ENCODE peak calls at places on chromosomes 13 and 19, in four cellular contexts. W, E, H and X are unnamed samples.

GRCh38 chr13:19062801-19063200 is 118.8 kb downstream of the TUBA3C start:
- DNase-seq in W (no peak), E (no peak), H (no peak), X (no peak)

GRCh38 chr19:12948597-12949362 is 3.1 kb downstream of the RAD23A start:
- DNase-seq in W (no peak), E (no peak), H (no peak), X (no peak)

GRCh38 chr19:47227347-47228167 is 3.4 kb downstream of the BBC3 start:
- DNase-seq in W (peak; percentile 54), E (peak; percentile 68), H (peak; percentile 87), X (peak; percentile 27)

GRCh38 chr19:40110570-40110969 is 19.8 kb upstream of the ZNF780A start:
- DNase-seq in W (no peak), E (no peak), H (no peak), X (no peak)

GRCh38 chr19:13598098-13598497 is 91.8 kb upstream of the CACNA1A start:
- DNase-seq in W (no peak), E (no peak), H (no peak), X (no peak)

GRCh38 chr19:43682824-43683661 is 13.1 kb upstream of the PLAUR start:
- DNase-seq in W (no peak), E (no peak), H (no peak), X (no peak)

GRCh38 chr19:49688531-49689132 is 762 bp upstream of the ADM5 start:
- DNase-seq in W (no peak), E (no peak), H (no peak), X (no peak)

GRCh38 chr19:33818426-33818825 is 21.8 kb downstream of the KCTD15 start:
- DNase-seq in W (no peak), E (no peak), H (no peak), X (no peak)

GRCh38 chr19:3061214-3062161 is 807 bp downstream of the TLE5 start:
- DNase-seq in W (peak; percentile 65), E (no peak), H (peak; percentile 83), X (peak; percentile 60)

GRCh38 chr19:11538232-11539036 is at the start of gene CNN1:
- DNase-seq in W (no peak), E (no peak), H (no peak), X (no peak)

GRCh38 chr19:43895727-43896126 is 39.4 kb downstream of the ZNF45 start:
- DNase-seq in W (no peak), E (no peak), H (no peak), X (no peak)

GRCh38 chr19:41617941-41618730 is 8.7 kb downstream of the CEACAM4 start:
- DNase-seq in W (no peak), E (no peak), H (no peak), X (no peak)

GRCh38 chr19:1070931-1071791 is 4.2 kb downstream of the ARHGAP45 start:
- DNase-seq in W (no peak), E (no peak), H (no peak), X (no peak)

GRCh38 chr13:47332149-47332548 is 435.3 kb upstream of the HTR2A start:
- DNase-seq in W (no peak), E (no peak), H (no peak), X (no peak)

GRCh38 chr13:105587786-105588185 is 947.7 kb downstream of the EFNB2 start:
- DNase-seq in W (no peak), E (peak; percentile 84), H (no peak), X (no peak)

GRCh38 chr19:416416-416815 is 7.5 kb upstream of the C2CD4C start:
- DNase-seq in W (no peak), E (no peak), H (no peak), X (no peak)

GRCh38 chr19:32339988-32340874 is 5.2 kb upstream of the ZNF507 start:
- DNase-seq in W (peak; percentile 14), E (no peak), H (peak; percentile 44), X (no peak)

GRCh38 chr19:55467236-55468053 is 2.9 kb upstream of the C19orf85 start:
- DNase-seq in W (peak; percentile 69), E (peak; percentile 38), H (peak; percentile 63), X (peak; percentile 50)

GRCh38 chr13:110944968-110945952 is 30.4 kb upstream of the ANKRD10 start:
- DNase-seq in W (no peak), E (no peak), H (no peak), X (no peak)

GRCh38 chr19:7692417-7693088 is 9.4 kb downstream of the FCER2 start:
- DNase-seq in W (peak; percentile 45), E (no peak), H (no peak), X (no peak)

GRCh38 chr19:843180-843835 is 2.5 kb downstream of the PRTN3 start:
- DNase-seq in W (no peak), E (no peak), H (no peak), X (no peak)

GRCh38 chr19:45615795-45616708 is 14.0 kb upstream of the GPR4 start:
- DNase-seq in W (peak; percentile 66), E (peak; percentile 71), H (peak; percentile 96), X (peak; percentile 72)

GRCh38 chr13:96771501-96772367 is 222.5 kb downstream of the OXGR1 start:
- DNase-seq in W (no peak), E (no peak), H (peak; percentile 68), X (no peak)

GRCh38 chr13:97238883-97239282 is 16.8 kb downstream of the MBNL2 start:
- DNase-seq in W (no peak), E (no peak), H (no peak), X (no peak)

GRCh38 chr13:88196106-88196505 is 524.9 kb downstream of the SLITRK5 start:
- DNase-seq in W (no peak), E (no peak), H (peak; percentile 13), X (no peak)

GRCh38 chr13:23985060-23985459 is 87.8 kb upstream of the C1QTNF9B start:
- DNase-seq in W (no peak), E (peak; percentile 26), H (no peak), X (no peak)

GRCh38 chr13:52665325-52665724 is 12.7 kb downstream of the SUGT1 start:
- DNase-seq in W (no peak), E (peak; percentile 37), H (peak; percentile 20), X (no peak)

GRCh38 chr13:113609616-113610015 is 25.1 kb downstream of the TFDP1 start:
- DNase-seq in W (no peak), E (no peak), H (no peak), X (no peak)
- H3K4me3 ChIP-seq in W (no peak overlapping the region), E (no peak overlapping the region), H (no peak overlapping the region), X (no peak overlapping the region)

GRCh38 chr13:98328511-98328910 is 151.4 kb upstream of the RNF113B start:
- DNase-seq in W (no peak), E (no peak), H (no peak), X (no peak)
- H3K4me1 ChIP-seq in W (no peaks in the 10 kb centered on the region), E (no peaks in the 10 kb centered on the region), H (no peaks in the 10 kb centered on the region), X (no peaks in the 10 kb centered on the region)

DNA sequence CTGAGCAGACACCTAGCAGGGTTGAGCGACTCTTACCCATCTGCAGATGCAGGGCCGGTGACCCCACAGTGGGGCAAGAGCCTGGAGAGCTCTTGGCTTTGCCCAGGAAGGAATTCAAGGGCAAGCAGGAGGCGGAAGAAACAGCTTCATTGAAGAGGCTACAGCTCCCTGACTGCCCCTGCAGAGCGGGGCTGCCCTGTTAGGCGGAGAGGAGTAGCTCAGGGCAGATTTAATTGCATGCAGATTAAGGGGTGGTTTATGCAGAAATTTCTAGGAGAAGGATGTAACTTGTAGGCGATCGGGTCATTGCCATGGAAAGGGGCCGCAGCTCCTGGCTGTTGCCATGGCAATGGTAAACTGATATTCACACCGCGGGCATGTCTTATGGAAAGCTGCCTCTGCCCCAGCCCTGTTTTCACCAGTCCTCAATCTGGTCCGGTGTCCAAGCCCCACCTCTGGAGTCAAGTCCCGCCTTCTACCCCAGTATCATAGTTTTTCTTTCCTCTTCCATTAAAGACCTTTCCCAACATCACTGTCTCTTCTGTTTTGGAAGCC is 94.2 kb downstream of the ATP11A start:
- DNase-seq in W (no peak), E (no peak), H (no peak), X (no peak)
- H3K27ac ChIP-seq in W (no peak overlapping the region), E (no peak overlapping the region), H (no peak overlapping the region), X (no peak overlapping the region)

GRCh38 chr19:9538183-9539058 is at the start of gene ZNF426:
- DNase-seq in W (peak; percentile 66), E (peak; percentile 88), H (peak; percentile 80), X (peak; percentile 60)

GRCh38 chr19:9531933-9532332 is 6.5 kb downstream of the ZNF426 start:
- DNase-seq in W (no peak), E (peak; percentile 64), H (no peak), X (no peak)

GRCh38 chr19:9535934-9536333 is 2.5 kb downstream of the ZNF426 start:
- DNase-seq in W (no peak), E (peak; percentile 23), H (no peak), X (no peak)
- H3K4me3 ChIP-seq in W (no peak overlapping the region), E (no peak overlapping the region), H (no peak overlapping the region), X (no peak overlapping the region)

DNA sequence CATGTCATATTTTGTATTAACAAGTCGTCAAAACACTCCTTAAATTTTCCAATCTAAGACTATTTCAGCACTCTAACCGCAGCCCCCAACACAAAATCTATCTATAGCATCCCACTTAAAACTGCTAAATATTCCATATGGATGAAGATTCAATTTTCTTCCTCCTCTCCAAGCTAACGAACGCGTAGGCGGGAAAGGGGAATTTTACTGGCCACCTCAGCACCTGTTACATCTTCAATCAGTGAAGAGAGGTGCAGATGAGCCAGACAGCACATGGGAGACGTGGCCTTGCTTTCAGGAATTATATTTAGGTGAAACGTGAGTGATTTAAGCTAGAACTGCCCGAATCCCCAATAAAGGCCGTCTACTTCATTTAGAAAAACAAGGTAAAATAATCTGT is 1.1 kb downstream of the RBM26 start:
- DNase-seq in W (no peak), E (peak; percentile 39), H (no peak), X (no peak)
- H3K4me1 ChIP-seq in W (peaks cover 55% of the 10 kb centered on the region), E (peaks cover 24% of the 10 kb centered on the region), H (peaks cover 41% of the 10 kb centered on the region), X (peaks cover 19% of the 10 kb centered on the region)

GRCh38 chr13:34627499-34627898 is 314.6 kb upstream of the NBEA start:
- DNase-seq in W (no peak), E (no peak), H (no peak), X (no peak)
- H3K27ac ChIP-seq in W (no peak overlapping the region), E (no peak overlapping the region), H (no peak overlapping the region), X (no peak overlapping the region)

GRCh38 chr19:48330012-48330681 is 4.8 kb downstream of the EMP3 start:
- DNase-seq in W (peak; percentile 80), E (peak; percentile 80), H (peak; percentile 96), X (peak; percentile 81)
- H3K4me3 ChIP-seq in W (peak overlapping the region; percentile 57), E (no peak overlapping the region), H (peak overlapping the region; percentile 70), X (peak overlapping the region; percentile 48)

GRCh38 chr13:40966298-40966697 is 52.8 kb downstream of the ELF1 start:
- DNase-seq in W (no peak), E (no peak), H (no peak), X (no peak)

GRCh38 chr13:40961224-40961623 is 57.9 kb downstream of the ELF1 start:
- DNase-seq in W (no peak), E (no peak), H (peak; percentile 52), X (no peak)

GRCh38 chr13:40960721-40961120 is 58.4 kb downstream of the ELF1 start:
- DNase-seq in W (no peak), E (no peak), H (no peak), X (no peak)

GRCh38 chr13:40961826-40962225 is 57.3 kb downstream of the ELF1 start:
- DNase-seq in W (no peak), E (no peak), H (no peak), X (no peak)

GRCh38 chr13:40963927-40964326 is 55.2 kb downstream of the ELF1 start:
- DNase-seq in W (no peak), E (peak; percentile 88), H (no peak), X (no peak)
- H3K4me1 ChIP-seq in W (peaks cover 86% of the 10 kb centered on the region), E (peaks cover 20% of the 10 kb centered on the region), H (peaks cover 85% of the 10 kb centered on the region), X (peaks cover 56% of the 10 kb centered on the region)